ENCODE peak calls at places on chromosomes 7 and 10, in eight cellular contexts. B, R, F, C, H, I, Y and M are unnamed samples.

GRCh38 chr10:43057231-43057711 is 19.6 kb upstream of the RET start:
- DNase-seq in B (no peak), R (no peak), F (no peak), C (no peak), H (no peak), I (no peak), Y (no peak), M (no peak)

GRCh38 chr7:47771301-47771989 is 176.8 kb downstream of the PKD1L1 start:
- DNase-seq in B (no peak), R (peak; percentile 74), F (no peak), C (peak; percentile 72), H (peak; percentile 87), I (no peak), Y (no peak), M (no peak)

GRCh38 chr10:69955897-69956832 is 96.5 kb upstream of the MACROH2A2 start:
- DNase-seq in B (no peak), R (no peak), F (no peak), C (no peak), H (no peak), I (no peak), Y (no peak), M (no peak)

GRCh38 chr7:82506702-82507101 is 63.1 kb upstream of the CACNA2D1 start:
- DNase-seq in B (no peak), R (no peak), F (peak; percentile 3), C (peak; percentile 59), H (peak; percentile 81), I (no peak), Y (no peak), M (no peak)

GRCh38 chr10:71933651-71934050 is 30.5 kb upstream of the CHST3 start:
- DNase-seq in B (no peak), R (no peak), F (no peak), C (no peak), H (no peak), I (no peak), Y (no peak), M (no peak)

GRCh38 chr7:108253275-108254044 is 123.3 kb upstream of the LAMB4 start:
- DNase-seq in B (no peak), R (no peak), F (no peak), C (no peak), H (no peak), I (peak; percentile 70), Y (no peak), M (no peak)

GRCh38 chr10:52864459-52865106 is 92.0 kb upstream of the MBL2 start:
- DNase-seq in B (no peak), R (no peak), F (peak; percentile 97), C (peak; percentile 58), H (no peak), I (peak; percentile 94), Y (peak; percentile 91), M (peak; percentile 98)

GRCh38 chr10:35606423-35606822 is 1.3 kb downstream of the GJD4 start:
- DNase-seq in B (no peak), R (no peak), F (no peak), C (no peak), H (no peak), I (peak; percentile 1), Y (no peak), M (no peak)

GRCh38 chr10:99730026-99730425 is 1.9 kb downstream of the COX15 start:
- DNase-seq in B (no peak), R (no peak), F (no peak), C (no peak), H (no peak), I (no peak), Y (no peak), M (peak; percentile 87)

GRCh38 chr10:51972733-51973346 is 273.4 kb upstream of the CSTF2T start:
- DNase-seq in B (no peak), R (no peak), F (no peak), C (peak; percentile 11), H (no peak), I (no peak), Y (no peak), M (no peak)

GRCh38 chr10:7957591-7957990 is 96.9 kb upstream of the GATA3 start:
- DNase-seq in B (no peak), R (no peak), F (no peak), C (no peak), H (no peak), I (no peak), Y (no peak), M (no peak)

GRCh38 chr7:100942038-100942774 is 7.1 kb upstream of the MUC3A start:
- DNase-seq in B (no peak), R (peak; percentile 83), F (no peak), C (no peak), H (no peak), I (no peak), Y (peak; percentile 40), M (no peak)

GRCh38 chr10:124649209-124649608 is 95.0 kb downstream of the FAM53B start:
- DNase-seq in B (no peak), R (no peak), F (no peak), C (peak; percentile 79), H (no peak), I (no peak), Y (no peak), M (no peak)

GRCh38 chr7:1569833-1570632 is at the start of gene PSMG3:
- DNase-seq in B (peak; percentile 77), R (peak; percentile 78), F (peak; percentile 67), C (peak; percentile 98), H (peak; percentile 95), I (peak; percentile 69), Y (no peak), M (peak; percentile 29)

GRCh38 chr7:66070222-66070621 is 5.4 kb upstream of the ASL start:
- DNase-seq in B (no peak), R (no peak), F (no peak), C (no peak), H (no peak), I (no peak), Y (no peak), M (no peak)

GRCh38 chr10:70174058-70174741 is 3.9 kb upstream of the SAR1A start:
- DNase-seq in B (no peak), R (peak; percentile 37), F (no peak), C (no peak), H (no peak), I (no peak), Y (no peak), M (no peak)

GRCh38 chr7:106597014-106597413 is 63.9 kb downstream of the CCDC71L start:
- DNase-seq in B (no peak), R (no peak), F (no peak), C (no peak), H (no peak), I (no peak), Y (no peak), M (no peak)

GRCh38 chr7:106598663-106599342 is 62.2 kb downstream of the CCDC71L start:
- DNase-seq in B (peak; percentile 26), R (peak; percentile 87), F (peak; percentile 29), C (peak; percentile 74), H (peak; percentile 73), I (peak; percentile 26), Y (peak; percentile 2), M (peak; percentile 59)

GRCh38 chr7:106595922-106596321 is 65.0 kb downstream of the CCDC71L start:
- DNase-seq in B (no peak), R (no peak), F (no peak), C (no peak), H (no peak), I (no peak), Y (no peak), M (no peak)

GRCh38 chr7:106599343-106599698 is 61.6 kb downstream of the CCDC71L start:
- DNase-seq in B (no peak), R (no peak), F (no peak), C (no peak), H (no peak), I (no peak), Y (no peak), M (no peak)

GRCh38 chr7:106597751-106598619 is 63.0 kb downstream of the CCDC71L start:
- DNase-seq in B (no peak), R (peak; percentile 24), F (no peak), C (no peak), H (no peak), I (no peak), Y (no peak), M (no peak)
- H3K4me3 ChIP-seq in B (peak overlapping the region; percentile 26), R (no peak overlapping the region), F (no peak overlapping the region), C (peak overlapping the region; percentile 58), H (no peak overlapping the region), I (peak overlapping the region; percentile 41), Y (no peak overlapping the region), M (peak overlapping the region; percentile 30)

GRCh38 chr10:31146496-31147219 is 115.0 kb upstream of the ZNF438 start:
- DNase-seq in B (no peak), R (peak; percentile 53), F (peak; percentile 45), C (peak; percentile 77), H (peak; percentile 65), I (no peak), Y (peak; percentile 46), M (peak; percentile 83)
- H3K4me3 ChIP-seq in B (no peak overlapping the region), R (no peak overlapping the region), F (no peak overlapping the region), C (no peak overlapping the region), H (no peak overlapping the region), I (no peak overlapping the region), Y (no peak overlapping the region), M (no peak overlapping the region)

DNA sequence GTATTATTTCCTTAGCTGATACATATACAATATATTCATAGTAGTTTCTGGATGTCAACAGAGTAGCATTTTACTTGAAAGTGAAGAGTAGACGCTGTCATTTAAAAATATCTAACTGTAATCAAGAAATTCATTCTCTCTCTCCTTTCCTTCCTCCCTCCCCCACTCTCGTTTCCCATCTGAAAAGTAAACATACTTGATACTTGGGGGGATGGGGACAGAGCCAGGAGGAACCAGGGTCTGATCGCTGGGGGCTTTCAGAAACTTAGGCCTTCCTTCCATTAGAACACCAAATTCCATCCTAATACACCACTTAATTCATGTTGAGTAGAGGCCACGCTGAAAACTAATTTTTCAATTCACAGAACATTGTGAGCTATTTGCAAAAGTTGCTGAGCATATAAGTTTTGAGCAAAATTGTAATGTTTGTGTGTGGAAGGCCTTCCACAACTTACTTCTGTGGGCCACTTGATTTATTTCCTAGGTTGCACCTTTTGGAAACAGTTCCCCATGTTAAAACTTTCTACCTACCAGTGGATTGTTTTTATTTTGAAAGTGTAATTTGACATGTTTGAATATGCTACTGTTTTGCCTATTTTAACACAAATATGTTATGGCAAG is 35.3 kb downstream of the CNPY1 start:
- DNase-seq in B (no peak), R (no peak), F (no peak), C (no peak), H (no peak), I (no peak), Y (no peak), M (no peak)
- H3K4me3 ChIP-seq in B (no peak overlapping the region), R (no peak overlapping the region), F (no peak overlapping the region), C (no peak overlapping the region), H (no peak overlapping the region), I (no peak overlapping the region), Y (no peak overlapping the region), M (no peak overlapping the region)

GRCh38 chr7:88027724-88028123 is 93.7 kb downstream of the ADAM22 start:
- DNase-seq in B (no peak), R (no peak), F (no peak), C (no peak), H (no peak), I (no peak), Y (no peak), M (no peak)
- H3K4me3 ChIP-seq in B (no peak overlapping the region), R (no peak overlapping the region), F (no peak overlapping the region), C (no peak overlapping the region), H (no peak overlapping the region), I (no peak overlapping the region), Y (no peak overlapping the region), M (no peak overlapping the region)